ENCODE peak calls at places on chromosomes 3 and 15, in six cellular contexts. I, K, J, H, A and N are unnamed samples.

GRCh38 chr15:68372291-68372811 is 59.6 kb downstream of the ITGA11 start:
- DNase-seq in A (peak), I (no peak), K (peak), J (no peak), H (peak), N (peak)

GRCh38 chr3:76824658-76825310 is 215.1 kb upstream of the ROBO2 start:
- DNase-seq in H (no peak), J (no peak), K (no peak), I (no peak), A (no peak), N (no peak)

GRCh38 chr3:184766555-184767261 is 45.3 kb upstream of the VPS8 start:
- DNase-seq in A (no peak), I (peak), J (no peak), H (no peak), K (no peak), N (no peak)

GRCh38 chr3:25854635-25855034 is 64.7 kb downstream of the OXSM start:
- DNase-seq in K (peak), H (no peak), I (peak), J (no peak), A (peak), N (peak)

GRCh38 chr3:160544837-160545236 is 20.5 kb downstream of the KPNA4 start:
- DNase-seq in I (no peak), H (no peak), K (peak), J (no peak), A (peak), N (peak)

GRCh38 chr3:161423911-161424522 is 52.7 kb upstream of the SPTSSB start:
- DNase-seq in J (peak), I (no peak), H (no peak), K (peak), A (peak), N (peak)

GRCh38 chr3:196643201-196643749 is 3.8 kb downstream of the NRROS start:
- DNase-seq in K (no peak), A (no peak), J (no peak), H (peak), I (no peak), N (no peak)

GRCh38 chr3:129399895-129400357 is 28.5 kb downstream of the EFCAB12 start:
- DNase-seq in K (no peak), H (no peak), I (no peak), J (no peak), A (no peak), N (no peak)

GRCh38 chr3:150875548-150875947 is 29.7 kb downstream of the MINDY4B start:
- DNase-seq in A (no peak), K (peak), I (no peak), J (no peak), H (no peak), N (no peak)

GRCh38 chr3:196942915-196943277 is 568 bp upstream of the NCBP2 start:
- DNase-seq in J (no peak), A (no peak), H (no peak), K (peak), I (no peak), N (no peak)

GRCh38 chr3:98829246-98829832 is 66.2 kb downstream of the ST3GAL6 start:
- DNase-seq in K (no peak), I (no peak), J (no peak), H (no peak), A (no peak), N (no peak)